ENCODE peak calls at places on chromosome 20, in four cellular contexts. R, J, O and B are unnamed samples.

GRCh38 chr20:59972037-59972801 is 14.0 kb downstream of the CDH26 start:
- DNase-seq in R (no peak), O (no peak), J (no peak), B (no peak)

GRCh38 chr20:58019027-58019849 is 209.2 kb downstream of the ANKRD60 start:
- DNase-seq in J (peak), R (no peak), O (no peak), B (no peak)

GRCh38 chr20:59669451-59669850 is 65.1 kb downstream of the PHACTR3 start:
- DNase-seq in R (no peak), J (no peak), O (no peak), B (no peak)

GRCh38 chr20:58137651-58138265 is 90.7 kb downstream of the ANKRD60 start:
- DNase-seq in R (no peak), O (no peak), J (no peak), B (no peak)

GRCh38 chr20:46720776-46721425 is 11.5 kb downstream of the SLC2A10 start:
- DNase-seq in J (peak), O (no peak), R (no peak), B (no peak)

GRCh38 chr20:23879811-23880374 is 345 bp upstream of the CST5 start:
- DNase-seq in O (no peak), J (no peak), R (no peak), B (no peak)

GRCh38 chr20:11376406-11376805 is 541.3 kb upstream of the BTBD3 start:
- DNase-seq in R (no peak), O (no peak), J (peak), B (no peak)

GRCh38 chr20:58980711-58981563 is at the start of gene NELFCD:
- DNase-seq in R (peak), O (peak), J (peak), B (peak)

GRCh38 chr20:41248371-41249024 is 69.0 kb downstream of the ZHX3 start:
- DNase-seq in J (no peak), O (no peak), R (no peak), B (no peak)

GRCh38 chr20:48656661-48657211 is 171.1 kb downstream of the PREX1 start:
- DNase-seq in R (no peak), J (peak), O (peak), B (peak)

DNA sequence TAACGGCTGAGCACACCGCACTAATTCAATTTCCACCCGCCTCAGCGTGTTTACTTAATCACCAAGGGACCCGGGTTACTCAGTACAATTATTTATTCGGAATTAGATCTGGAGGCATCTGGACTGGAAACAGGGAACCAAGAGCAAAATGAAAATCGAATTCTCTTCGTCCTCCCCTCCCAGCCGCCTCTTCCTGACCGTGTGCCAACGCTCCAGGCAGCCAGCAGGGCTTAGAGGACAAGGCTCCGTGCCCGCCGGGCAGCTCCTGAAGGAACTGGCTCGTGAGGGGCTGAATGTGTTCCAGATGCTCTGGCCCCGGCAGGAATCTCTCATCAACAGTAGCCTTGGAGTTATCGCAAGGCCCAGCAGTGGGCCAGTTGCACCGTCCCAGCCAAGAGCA is 23.4 kb upstream of the CTNNBL1 start:
- DNase-seq in R (no peak), J (peak), O (peak), B (no peak)
- TF ChIP-seq EZH2phosphoT487 in R (no peak), J (no peak), O (no peak), B (no peak)

GRCh38 chr20:32480361-32481199 is 104.6 kb downstream of the NOL4L start:
- DNase-seq in J (no peak), O (peak), R (no peak), B (no peak)
- TF ChIP-seq EZH2phosphoT487 in J (no peak), O (no peak), R (no peak), B (no peak)

DNA sequence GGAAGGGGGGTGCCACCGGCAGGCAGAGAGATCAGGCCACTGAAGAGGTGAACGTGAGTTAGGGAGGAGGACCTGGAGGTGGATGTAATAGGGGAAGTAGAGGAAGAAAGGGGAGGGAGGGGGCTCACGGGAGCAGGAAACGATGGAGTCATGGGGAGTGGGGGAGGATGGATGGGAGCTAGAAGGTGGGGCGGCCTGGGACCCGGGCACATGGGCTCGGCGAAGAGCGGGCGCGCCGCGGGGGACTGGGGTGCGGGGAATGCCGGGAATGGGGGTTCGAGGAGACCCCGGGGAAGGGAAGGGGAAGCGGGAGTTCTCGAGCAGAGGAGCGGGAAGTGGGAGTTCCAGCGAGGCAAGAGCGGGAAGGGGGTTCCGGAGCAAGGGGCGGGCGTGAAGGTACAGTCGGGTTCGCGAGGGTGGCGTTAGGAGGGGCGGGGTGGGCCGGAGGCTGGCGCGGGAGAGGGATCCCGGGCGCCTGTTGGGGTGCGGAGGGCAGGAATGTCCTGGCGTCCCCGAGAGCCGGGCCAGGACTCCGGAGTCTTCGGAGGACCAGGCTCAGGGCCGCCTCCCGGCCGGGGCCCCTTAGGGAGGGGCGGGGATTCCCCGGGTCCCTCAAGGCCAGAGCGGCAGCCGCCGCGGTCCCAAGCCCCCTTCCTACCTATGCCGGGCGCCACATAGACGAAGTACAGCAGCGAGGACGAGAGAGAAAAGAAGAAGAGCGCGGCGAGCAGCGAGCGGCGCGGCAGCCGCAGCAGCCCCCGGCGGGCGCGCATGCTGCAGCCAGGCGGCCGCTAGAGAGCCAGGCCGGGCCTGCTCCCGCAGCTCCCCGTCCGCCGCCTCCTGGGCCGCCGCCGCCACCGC is 530 bp downstream of the B4GALT5 start:
- DNase-seq in J (no peak), O (peak), R (peak), B (no peak)
- TF ChIP-seq EZH2phosphoT487 in J (no peak), O (no peak), R (no peak), B (no peak)

GRCh38 chr20:16397053-16397452 is 176.2 kb downstream of the KIF16B start:
- DNase-seq in R (no peak), J (peak), O (no peak), B (no peak)
- TF ChIP-seq EZH2phosphoT487 in R (no peak), J (no peak), O (no peak), B (no peak)

GRCh38 chr20:36569847-36570429 is 3.5 kb upstream of the TGIF2 start:
- DNase-seq in R (no peak), O (no peak), J (peak), B (no peak)
- TF ChIP-seq EZH2phosphoT487 in R (no peak), O (no peak), J (no peak), B (no peak)

DNA sequence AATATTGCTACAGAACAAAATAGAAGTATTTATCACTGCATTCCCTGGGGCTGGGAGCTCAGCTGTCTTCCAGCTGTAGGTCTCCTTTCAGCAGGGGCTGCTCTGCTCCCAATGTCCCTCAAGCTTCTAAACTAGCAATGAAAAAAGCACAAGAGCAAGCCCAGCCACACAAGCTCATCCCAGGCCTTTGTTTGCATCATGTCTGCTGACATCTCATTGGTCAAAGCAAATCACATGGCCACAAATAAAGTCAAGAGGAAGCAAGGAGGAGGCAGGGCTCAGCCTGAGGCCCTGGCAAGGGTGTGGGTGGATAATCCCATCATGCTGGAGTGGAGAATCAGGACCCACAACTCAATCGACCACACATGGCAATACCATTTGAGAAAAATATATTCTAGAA is 2.2 kb upstream of the BFSP1 start:
- DNase-seq in O (peak), J (peak), R (peak), B (peak)
- TF ChIP-seq EZH2phosphoT487 in O (no peak), J (no peak), R (no peak), B (no peak)

GRCh38 chr20:507933-508332 is 35.7 kb downstream of the CSNK2A1 start:
- DNase-seq in R (no peak), J (no peak), O (no peak), B (no peak)
- TF ChIP-seq EZH2phosphoT487 in R (no peak), J (no peak), O (no peak), B (no peak)

DNA sequence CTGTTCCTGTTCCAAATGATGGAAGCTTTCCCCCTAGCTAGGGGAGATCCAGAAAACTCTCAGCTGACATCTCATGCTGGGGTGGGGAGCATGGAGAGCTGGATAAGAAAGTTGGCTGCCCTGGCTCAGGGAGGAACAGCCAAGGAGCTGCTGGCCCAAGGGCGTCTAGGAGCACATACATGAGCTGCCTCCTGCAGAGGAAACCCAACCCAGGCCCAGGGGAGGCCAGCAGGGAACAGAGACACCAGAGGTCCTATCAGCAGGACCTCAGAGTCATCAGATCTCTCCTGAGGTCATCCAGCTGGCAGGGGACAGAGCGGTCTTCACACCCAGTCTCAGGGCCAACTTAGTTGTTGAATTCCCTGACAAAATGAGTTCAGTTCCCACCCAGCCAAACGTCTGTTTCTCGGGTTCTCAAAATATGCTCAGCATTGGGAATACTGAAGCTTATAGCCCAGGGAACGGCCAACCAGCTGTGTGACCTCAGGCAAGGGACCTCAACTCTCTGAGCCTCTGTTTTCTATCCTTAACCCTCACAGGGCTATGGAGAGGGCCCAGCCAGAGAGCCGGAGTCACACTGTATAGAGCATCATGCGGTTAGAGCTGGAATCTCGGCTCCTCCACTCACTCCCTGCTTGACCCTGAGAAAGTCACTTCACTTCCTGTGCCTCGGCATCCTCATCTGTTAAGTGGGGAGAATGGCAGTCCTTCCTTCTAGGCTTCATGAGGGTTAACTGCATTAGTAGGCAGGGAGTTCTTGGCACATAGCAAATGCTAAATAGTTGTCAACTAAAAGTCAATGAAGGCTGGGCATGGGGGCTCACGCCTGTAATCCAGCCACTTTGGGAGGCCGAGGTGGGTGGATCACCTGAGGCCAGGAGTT is 13.8 kb downstream of the ADA start:
- DNase-seq in O (no peak), J (no peak), R (no peak), B (no peak)
- TF ChIP-seq EZH2phosphoT487 in O (no peak), J (no peak), R (no peak), B (no peak)

DNA sequence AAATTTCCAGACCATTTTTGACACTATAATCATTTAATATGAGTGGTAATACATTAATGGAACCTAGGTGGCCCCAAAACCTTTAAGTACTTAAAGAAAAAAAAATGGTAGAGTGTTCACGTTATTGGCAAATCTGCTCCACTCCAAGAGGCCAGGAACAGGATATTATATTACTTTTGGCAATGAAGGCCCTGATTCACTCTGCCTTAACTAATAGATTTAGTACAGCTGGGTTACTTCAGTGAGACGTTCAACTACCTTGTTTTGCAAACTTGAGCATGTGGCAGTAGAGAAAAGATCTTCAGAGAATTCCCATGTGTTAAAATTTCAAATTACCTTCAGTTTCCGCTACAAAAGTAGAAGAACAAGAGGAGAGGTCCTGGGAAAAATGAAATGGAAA is 12.8 kb downstream of the ADNP start:
- DNase-seq in O (no peak), J (peak), R (no peak), B (no peak)
- TF ChIP-seq EZH2phosphoT487 in O (no peak), J (no peak), R (no peak), B (no peak)

DNA sequence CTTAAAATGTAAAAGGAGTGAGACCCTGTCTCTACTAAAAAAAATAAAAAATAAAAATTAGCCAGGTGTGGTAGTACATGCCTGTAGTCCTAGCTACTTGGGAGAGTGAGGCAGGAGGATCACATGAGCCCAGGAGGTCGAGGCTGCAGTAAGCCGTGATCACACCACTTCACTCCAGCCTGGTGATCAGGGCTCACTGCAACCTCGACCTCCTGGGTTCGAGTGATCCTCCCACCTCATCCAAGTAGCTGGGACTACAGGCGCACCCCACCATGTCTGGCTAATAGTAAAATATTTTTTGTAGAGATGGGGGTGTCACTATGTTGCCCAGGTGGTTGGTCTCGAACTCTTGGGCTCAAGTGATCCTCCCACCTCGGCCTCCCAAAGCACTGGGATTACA is 8.1 kb upstream of the FOXS1 start:
- DNase-seq in J (no peak), R (no peak), O (no peak), B (no peak)
- TF ChIP-seq EZH2phosphoT487 in J (no peak), R (no peak), O (no peak), B (no peak)